ENCODE peak calls at places on chromosome 14, in four cellular contexts. One of them, this sample, is unnamed.

GRCh38 chr14:101503431-101504095 is 57.7 kb upstream of the DIO3 start:
- DNase-seq in HS-27A: no peak
- DNase-seq in AML-193: no peak
- DNase-seq in activated CD4-positive, alpha-beta T cell treated with anti-CD3 and anti-CD28 coated beads, Interleukin-2, amount 50 U/mL, for 1 hour: no peak
- DNase-seq in this sample: no peak

GRCh38 chr14:72800848-72801370 is 93.0 kb downstream of the DPF3 start:
- DNase-seq in HS-27A: no peak
- DNase-seq in activated CD4-positive, alpha-beta T cell treated with anti-CD3 and anti-CD28 coated beads, Interleukin-2, amount 50 U/mL, for 1 hour: no peak
- DNase-seq in AML-193: no peak
- DNase-seq in this sample: no peak

GRCh38 chr14:28055008-28055407 is 711.6 kb upstream of the FOXG1 start:
- DNase-seq in HS-27A: no peak
- DNase-seq in AML-193: no peak
- DNase-seq in activated CD4-positive, alpha-beta T cell treated with anti-CD3 and anti-CD28 coated beads, Interleukin-2, amount 50 U/mL, for 1 hour: no peak
- DNase-seq in this sample: no peak

GRCh38 chr14:77458249-77458950 is 507 bp downstream of the AHSA1 start:
- DNase-seq in AML-193: peak; percentile 25
- DNase-seq in HS-27A: peak; percentile 22
- DNase-seq in activated CD4-positive, alpha-beta T cell treated with anti-CD3 and anti-CD28 coated beads, Interleukin-2, amount 50 U/mL, for 1 hour: peak; percentile 13
- DNase-seq in this sample: no peak

GRCh38 chr14:22981090-22982012 is 1.0 kb downstream of the AJUBA start:
- DNase-seq in AML-193: no peak
- DNase-seq in HS-27A: no peak
- DNase-seq in activated CD4-positive, alpha-beta T cell treated with anti-CD3 and anti-CD28 coated beads, Interleukin-2, amount 50 U/mL, for 1 hour: no peak
- DNase-seq in this sample: no peak

GRCh38 chr14:60656755-60657608 is 7.7 kb upstream of the SIX1 start:
- DNase-seq in activated CD4-positive, alpha-beta T cell treated with anti-CD3 and anti-CD28 coated beads, Interleukin-2, amount 50 U/mL, for 1 hour: no peak
- DNase-seq in HS-27A: no peak
- DNase-seq in AML-193: no peak
- DNase-seq in this sample: peak; percentile 56

GRCh38 chr14:47300801-47301200 is 374.6 kb downstream of the MDGA2 start:
- DNase-seq in AML-193: no peak
- DNase-seq in HS-27A: no peak
- DNase-seq in activated CD4-positive, alpha-beta T cell treated with anti-CD3 and anti-CD28 coated beads, Interleukin-2, amount 50 U/mL, for 1 hour: no peak
- DNase-seq in this sample: no peak

GRCh38 chr14:31060253-31060875 is 34.2 kb upstream of the STRN3 start:
- DNase-seq in AML-193: no peak
- DNase-seq in activated CD4-positive, alpha-beta T cell treated with anti-CD3 and anti-CD28 coated beads, Interleukin-2, amount 50 U/mL, for 1 hour: no peak
- DNase-seq in HS-27A: no peak
- DNase-seq in this sample: no peak

GRCh38 chr14:36661506-36662257 is at the start of gene PAX9:
- DNase-seq in HS-27A: peak; percentile 69
- DNase-seq in AML-193: no peak
- DNase-seq in activated CD4-positive, alpha-beta T cell treated with anti-CD3 and anti-CD28 coated beads, Interleukin-2, amount 50 U/mL, for 1 hour: no peak
- DNase-seq in this sample: peak; percentile 79

GRCh38 chr14:61468063-61468825 is 146.9 kb downstream of the PRKCH start:
- DNase-seq in activated CD4-positive, alpha-beta T cell treated with anti-CD3 and anti-CD28 coated beads, Interleukin-2, amount 50 U/mL, for 1 hour: no peak
- DNase-seq in AML-193: no peak
- DNase-seq in HS-27A: no peak
- DNase-seq in this sample: no peak

GRCh38 chr14:50797250-50798047 is 33.5 kb downstream of the NIN start:
- DNase-seq in activated CD4-positive, alpha-beta T cell treated with anti-CD3 and anti-CD28 coated beads, Interleukin-2, amount 50 U/mL, for 1 hour: no peak
- DNase-seq in HS-27A: no peak
- DNase-seq in AML-193: no peak
- DNase-seq in this sample: no peak

GRCh38 chr14:87944987-87945604 is 47.9 kb downstream of the GALC start:
- DNase-seq in AML-193: peak; percentile 29
- DNase-seq in HS-27A: peak; percentile 14
- DNase-seq in activated CD4-positive, alpha-beta T cell treated with anti-CD3 and anti-CD28 coated beads, Interleukin-2, amount 50 U/mL, for 1 hour: no peak
- DNase-seq in this sample: no peak

GRCh38 chr14:35155962-35156361 is 33.6 kb downstream of the PRORP start:
- DNase-seq in HS-27A: no peak
- DNase-seq in activated CD4-positive, alpha-beta T cell treated with anti-CD3 and anti-CD28 coated beads, Interleukin-2, amount 50 U/mL, for 1 hour: no peak
- DNase-seq in AML-193: no peak
- DNase-seq in this sample: no peak

GRCh38 chr14:36070056-36071043 is 106.2 kb downstream of the PTCSC3 start:
- DNase-seq in HS-27A: peak; percentile 58
- DNase-seq in activated CD4-positive, alpha-beta T cell treated with anti-CD3 and anti-CD28 coated beads, Interleukin-2, amount 50 U/mL, for 1 hour: peak; percentile 1
- DNase-seq in AML-193: peak; percentile 26
- DNase-seq in this sample: peak; percentile 62

GRCh38 chr14:70916300-70916699 is 9.0 kb downstream of the PCNX1 start:
- DNase-seq in activated CD4-positive, alpha-beta T cell treated with anti-CD3 and anti-CD28 coated beads, Interleukin-2, amount 50 U/mL, for 1 hour: no peak
- DNase-seq in AML-193: no peak
- DNase-seq in HS-27A: no peak
- DNase-seq in this sample: no peak

GRCh38 chr14:105123266-105123665 is 45.3 kb downstream of the JAG2 start:
- DNase-seq in activated CD4-positive, alpha-beta T cell treated with anti-CD3 and anti-CD28 coated beads, Interleukin-2, amount 50 U/mL, for 1 hour: no peak
- DNase-seq in AML-193: no peak
- DNase-seq in HS-27A: no peak
- DNase-seq in this sample: no peak

GRCh38 chr14:93880025-93880820 is 46.9 kb upstream of the FAM181A start:
- DNase-seq in HS-27A: no peak
- DNase-seq in activated CD4-positive, alpha-beta T cell treated with anti-CD3 and anti-CD28 coated beads, Interleukin-2, amount 50 U/mL, for 1 hour: no peak
- DNase-seq in AML-193: no peak
- DNase-seq in this sample: no peak

GRCh38 chr14:28609228-28609828 is 157.3 kb upstream of the FOXG1 start:
- DNase-seq in activated CD4-positive, alpha-beta T cell treated with anti-CD3 and anti-CD28 coated beads, Interleukin-2, amount 50 U/mL, for 1 hour: no peak
- DNase-seq in AML-193: peak; percentile 30
- DNase-seq in HS-27A: peak; percentile 56
- DNase-seq in this sample: peak; percentile 53

GRCh38 chr14:58572092-58572853 is 65.5 kb upstream of the DACT1 start:
- DNase-seq in HS-27A: no peak
- DNase-seq in AML-193: no peak
- DNase-seq in activated CD4-positive, alpha-beta T cell treated with anti-CD3 and anti-CD28 coated beads, Interleukin-2, amount 50 U/mL, for 1 hour: peak; percentile 36
- DNase-seq in this sample: no peak

GRCh38 chr14:75223664-75224154 is 47.3 kb upstream of the TMED10 start:
- DNase-seq in AML-193: peak; percentile 79
- DNase-seq in activated CD4-positive, alpha-beta T cell treated with anti-CD3 and anti-CD28 coated beads, Interleukin-2, amount 50 U/mL, for 1 hour: no peak
- DNase-seq in HS-27A: no peak
- DNase-seq in this sample: peak; percentile 21

This sample was measured in progenitor cell of endocrine pancreas.